ENCODE peak calls at places on chromosomes 5 and 9, in eight cellular contexts. A is T-helper 2 cell, N is non-pigmented ciliary epithelial cell, F is NB4, O is left colon, B is HS-5, L is T-helper 9 cell, G is HCEC 1CT. P is an unnamed sample.

GRCh38 chr5:108101105-108101504 is 280.8 kb downstream of the FBXL17 start:
- DNase-seq in A (no peak), N (no peak), F (no peak), O (no peak), B (no peak), L (no peak), G (no peak), P (no peak)

GRCh38 chr5:16741007-16741406 is 124.2 kb upstream of the RETREG1 start:
- DNase-seq in A (no peak), N (no peak), F (no peak), O (no peak), B (no peak), L (no peak), G (no peak), P (no peak)

GRCh38 chr5:1521671-1522600 is 1.8 kb downstream of the LPCAT1 start:
- DNase-seq in A (no peak), N (peak), F (peak), O (peak), B (peak), L (no peak), G (peak), P (peak)

GRCh38 chr9:78654324-78654723 is 357.4 kb downstream of the PSAT1 start:
- DNase-seq in A (no peak), N (no peak), F (no peak), O (no peak), B (no peak), L (no peak), G (peak), P (no peak)

GRCh38 chr9:92974696-92975451 is 27.6 kb downstream of the FGD3 start:
- DNase-seq in A (no peak), N (no peak), F (no peak), O (no peak), B (no peak), L (no peak), G (no peak), P (no peak)

GRCh38 chr9:78857371-78858225 is 560.7 kb downstream of the PSAT1 start:
- DNase-seq in A (no peak), N (no peak), F (no peak), O (no peak), B (no peak), L (no peak), G (no peak), P (no peak)

GRCh38 chr5:24633705-24634325 is 11.0 kb downstream of the CDH10 start:
- DNase-seq in A (no peak), N (no peak), F (peak), O (no peak), B (peak), L (no peak), G (peak), P (no peak)

GRCh38 chr5:135651156-135651555 is 72.4 kb upstream of the CXCL14 start:
- DNase-seq in A (no peak), N (no peak), F (no peak), O (no peak), B (peak), L (no peak), G (peak), P (no peak)

GRCh38 chr5:5139358-5140050 is 626 bp upstream of the ADAMTS16 start:
- DNase-seq in A (no peak), N (no peak), F (no peak), O (no peak), B (no peak), L (no peak), G (no peak), P (no peak)

GRCh38 chr5:140796718-140797095 is 2.1 kb downstream of the PCDHA2 start:
- DNase-seq in A (no peak), N (no peak), F (no peak), O (no peak), B (no peak), L (no peak), G (no peak), P (no peak)

GRCh38 chr5:92505145-92505544 is 1075.9 kb downstream of the NR2F1-AS1 start:
- DNase-seq in A (no peak), N (no peak), F (no peak), O (no peak), B (no peak), L (no peak), G (peak), P (no peak)

GRCh38 chr5:88772831-88773230 is 110.2 kb downstream of the MEF2C start:
- DNase-seq in A (no peak), N (no peak), F (no peak), O (no peak), B (no peak), L (no peak), G (no peak), P (no peak)

GRCh38 chr5:135140805-135141204 is 106.8 kb upstream of the PITX1 start:
- DNase-seq in A (no peak), N (no peak), F (peak), O (peak), B (peak), L (no peak), G (peak), P (no peak)

GRCh38 chr9:105023788-105024187 is 95.8 kb upstream of the ABCA1 start:
- DNase-seq in A (no peak), N (no peak), F (peak), O (no peak), B (no peak), L (no peak), G (no peak), P (no peak)

GRCh38 chr9:89984214-89984613 is 379.4 kb downstream of the GADD45G start:
- DNase-seq in A (no peak), N (no peak), F (no peak), O (no peak), B (peak), L (no peak), G (no peak), P (no peak)

GRCh38 chr9:17521456-17521855 is 57.4 kb upstream of the SH3GL2 start:
- DNase-seq in A (no peak), N (no peak), F (no peak), O (no peak), B (no peak), L (no peak), G (no peak), P (no peak)

P was measured in vagina.